ENCODE peak calls at places on chromosomes 6 and 20, in eight cellular contexts. G is IMR-90, S is activated gamma-delta T cell treated with Interleukin-2 at 50 U/mL for 16 hours, X is HTR-8/SVneo, N is occipital lobe, U is psoas muscle, Z is heart right ventricle, F is aorta. P is an unnamed sample.

GRCh38 chr6:161414180-161414579 is 140.3 kb upstream of the AGPAT4 start:
- DNase-seq in F (no peak), U (peak; percentile 62), G (no peak), S (no peak), N (no peak), Z (peak; percentile 39), X (no peak), P (no peak)

GRCh38 chr6:90458353-90459224 is 128.3 kb downstream of the MAP3K7 start:
- DNase-seq in Z (no peak), U (no peak), G (no peak), N (no peak), X (no peak), S (peak; percentile 23), F (no peak), P (no peak)

GRCh38 chr6:31352497-31353368 is 4.2 kb downstream of the HLA-B start:
- DNase-seq in Z (no peak), X (no peak), U (no peak), S (peak; percentile 30), G (no peak), F (no peak), N (no peak), P (no peak)

GRCh38 chr6:169173532-169174268 is 79.9 kb downstream of the THBS2 start:
- DNase-seq in Z (no peak), X (peak; percentile 28), S (no peak), N (no peak), U (no peak), F (no peak), G (peak; percentile 33), P (no peak)

GRCh38 chr6:32944265-32944664 is 3.4 kb upstream of the HLA-DMB start:
- DNase-seq in S (peak; percentile 35), Z (no peak), F (peak; percentile 65), G (no peak), X (no peak), U (no peak), N (no peak), P (no peak)

GRCh38 chr20:57785720-57786119 is 75.9 kb upstream of the PMEPA1 start:
- DNase-seq in S (no peak), F (no peak), U (no peak), G (no peak), X (no peak), Z (no peak), N (no peak), P (no peak)

GRCh38 chr6:106750146-106750900 is 120.9 kb downstream of the QRSL1 start:
- DNase-seq in S (no peak), U (no peak), F (no peak), Z (no peak), X (no peak), N (no peak), G (no peak), P (peak; percentile 49)

GRCh38 chr20:17626217-17627007 is 55.6 kb downstream of the RRBP1 start:
- DNase-seq in F (peak; percentile 56), N (no peak), S (no peak), X (no peak), G (no peak), U (peak; percentile 90), Z (peak; percentile 56), P (no peak)

P was measured in HT-29.